ENCODE peak calls at places on chromosomes 5 and 9, in five cellular contexts. L is aorta, C is stomach, Z is A673, Y is left lung. K is an unnamed sample.

GRCh38 chr5:179533907-179534306 is 16.4 kb upstream of the RUFY1 start:
- DNase-seq in L (no peak), Z (no peak), Y (no peak), C (no peak), K (no peak)

GRCh38 chr5:155402927-155403645 is 389.5 kb downstream of the KIF4B start:
- DNase-seq in L (no peak), Z (no peak), C (no peak), Y (no peak), K (no peak)

GRCh38 chr5:145130996-145131395 is 704.1 kb downstream of the PRELID2 start:
- DNase-seq in Z (peak; percentile 1), C (no peak), L (no peak), Y (no peak), K (no peak)

GRCh38 chr5:133825631-133826289 is 142.7 kb downstream of the C5orf15 start:
- DNase-seq in Y (no peak), L (no peak), C (no peak), Z (no peak), K (no peak)

GRCh38 chr9:75967556-75967955 is 77.1 kb downstream of the PCSK5 start:
- DNase-seq in L (no peak), C (no peak), Z (no peak), Y (no peak), K (no peak)

GRCh38 chr5:23314827-23315226 is 192.6 kb upstream of the PRDM9 start:
- DNase-seq in Z (no peak), C (no peak), Y (no peak), L (no peak), K (no peak)

GRCh38 chr5:89313044-89313443 is 430.1 kb upstream of the MEF2C start:
- DNase-seq in L (no peak), Z (no peak), Y (no peak), C (no peak), K (no peak)

GRCh38 chr5:142080248-142080647 is 28.3 kb upstream of the NDFIP1 start:
- DNase-seq in L (no peak), C (no peak), Y (no peak), Z (no peak), K (no peak)

GRCh38 chr9:137294091-137294683 is 7.9 kb downstream of the NRARP start:
- DNase-seq in Y (no peak), L (no peak), C (peak; percentile 90), Z (peak; percentile 78), K (no peak)

GRCh38 chr5:76153996-76154395 is 70.8 kb downstream of the SV2C start:
- DNase-seq in L (no peak), Z (no peak), C (no peak), Y (no peak), K (no peak)

GRCh38 chr9:87701931-87702421 is 23.9 kb upstream of the CTSL start:
- DNase-seq in L (no peak), Y (no peak), Z (no peak), C (no peak), K (no peak)

GRCh38 chr5:6399978-6400910 is 21.9 kb upstream of the MED10 start:
- DNase-seq in C (no peak), L (no peak), Y (no peak), Z (no peak), K (no peak)

GRCh38 chr5:176812269-176813259 is 2.2 kb downstream of the UNC5A start:
- DNase-seq in Z (no peak), L (no peak), Y (no peak), C (no peak), K (no peak)

GRCh38 chr9:133844876-133845658 is 106.9 kb upstream of the SARDH start:
- DNase-seq in L (peak; percentile 92), C (peak; percentile 31), Y (peak; percentile 88), Z (no peak), K (peak; percentile 83)

GRCh38 chr5:179869641-179870402 is 11.2 kb upstream of the MRNIP start:
- DNase-seq in C (no peak), L (no peak), Y (peak; percentile 51), Z (no peak), K (no peak)

GRCh38 chr5:53671447-53671846 is 111.0 kb downstream of the NDUFS4 start:
- DNase-seq in Z (no peak), L (no peak), C (no peak), Y (no peak), K (no peak)

GRCh38 chr5:16411741-16412455 is 53.7 kb downstream of the ZNF622 start:
- DNase-seq in L (no peak), Y (no peak), Z (no peak), C (no peak), K (no peak)

GRCh38 chr5:6243706-6244105 is 134.6 kb downstream of the MED10 start:
- DNase-seq in L (no peak), Z (no peak), C (no peak), Y (no peak), K (no peak)

GRCh38 chr9:70044450-70045307 is 1.0 kb downstream of the MAMDC2 start:
- DNase-seq in L (no peak), Y (peak; percentile 79), C (peak; percentile 31), Z (no peak), K (no peak)

DNA sequence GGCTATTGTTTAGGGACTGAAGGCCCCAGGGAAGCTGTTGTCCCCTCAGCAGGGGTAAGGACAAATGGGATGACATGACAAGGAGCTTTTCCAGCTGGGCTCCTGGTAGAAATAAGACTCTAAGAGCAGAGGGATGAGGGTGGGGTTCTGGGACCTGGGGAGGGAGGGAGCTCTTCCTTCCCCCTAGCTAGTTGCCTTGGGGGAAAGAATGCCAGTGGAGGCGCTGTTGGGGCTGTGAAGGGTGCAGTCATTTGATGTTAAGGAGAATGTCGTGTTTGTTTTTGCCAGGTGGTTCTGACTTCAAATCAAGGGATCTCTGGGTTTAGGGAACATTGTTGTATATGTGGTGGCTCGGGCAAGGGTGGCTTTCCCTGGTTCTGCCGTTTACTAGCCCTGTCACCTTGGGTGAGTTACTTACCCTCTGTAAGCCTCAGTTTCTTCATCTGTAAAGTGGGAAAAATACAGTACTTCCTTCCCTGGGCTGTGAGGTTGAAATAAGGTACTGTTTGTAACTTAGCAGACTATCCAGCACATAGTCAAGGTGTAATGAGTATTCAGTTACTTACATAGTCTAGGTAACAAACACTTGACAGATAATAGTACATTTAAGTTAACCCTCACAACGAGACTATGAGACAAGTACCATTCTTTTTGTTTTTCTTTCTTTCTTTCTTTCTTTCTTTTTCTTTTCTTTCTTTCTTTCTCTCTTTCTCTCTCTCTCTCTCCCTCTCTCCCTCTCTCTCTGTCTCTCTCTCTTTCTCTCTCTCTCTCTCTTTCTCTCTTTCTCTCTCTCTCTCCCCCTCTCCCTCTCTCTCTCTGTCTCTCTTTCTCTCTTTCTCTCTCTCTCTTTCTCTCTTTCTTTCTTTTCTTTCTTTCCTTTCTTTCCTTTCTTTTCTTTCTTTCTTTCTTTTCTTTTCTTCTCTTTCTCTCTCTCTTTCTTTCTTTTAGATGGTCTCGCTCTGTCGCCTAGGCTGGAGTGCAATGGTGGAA is 48.0 kb downstream of the WWC1 start:
- DNase-seq in Y (no peak), Z (peak; percentile 9), L (no peak), C (no peak), K (no peak)
- H3K4me1 ChIP-seq in Y (no peaks in the 10 kb centered on the region), Z (no peaks in the 10 kb centered on the region), L (no peaks in the 10 kb centered on the region), C (peaks cover 3% of the 10 kb centered on the region), K (peaks cover 3% of the 10 kb centered on the region)

DNA sequence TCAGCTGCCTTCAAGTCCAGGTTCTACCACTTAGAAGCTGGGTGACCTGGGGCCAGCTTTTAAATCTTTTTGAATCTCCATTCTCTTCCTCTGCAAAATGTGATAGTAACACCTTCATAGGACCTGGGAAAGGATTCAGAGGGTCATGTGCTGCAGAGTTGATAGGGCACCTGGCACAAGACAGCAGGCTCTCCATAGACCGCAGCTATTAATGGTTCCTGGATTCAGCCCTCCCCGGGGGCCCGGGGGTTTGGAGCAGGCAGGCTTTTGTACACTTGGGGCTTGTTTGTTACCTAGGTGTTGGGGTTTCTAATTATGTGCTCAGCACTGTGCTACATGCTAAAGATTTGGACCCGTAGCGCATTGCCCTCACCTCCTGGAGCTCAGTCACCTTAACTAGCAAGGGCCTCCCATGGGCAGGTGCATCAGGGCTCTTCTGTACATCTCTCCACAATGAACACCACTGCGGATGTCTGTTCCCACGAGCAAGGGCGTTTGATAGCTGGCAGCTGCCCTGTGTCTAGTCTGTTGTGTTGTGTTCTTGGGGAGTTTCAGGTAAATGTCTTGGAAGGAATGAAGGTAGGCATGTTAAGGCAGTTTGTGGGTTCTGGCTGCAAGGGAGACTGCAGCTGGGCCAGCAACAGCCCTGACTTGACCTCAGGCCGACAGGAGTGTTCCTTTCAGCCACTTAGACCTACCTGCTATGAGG is 12.1 kb downstream of the PRRC2B start:
- DNase-seq in Z (no peak), L (peak; percentile 29), Y (no peak), C (no peak), K (no peak)
- H3K4me1 ChIP-seq in Z (peaks cover 62% of the 10 kb centered on the region), L (peaks cover 14% of the 10 kb centered on the region), Y (peaks cover 95% of the 10 kb centered on the region), C (peaks cover 89% of the 10 kb centered on the region), K (peaks cover 98% of the 10 kb centered on the region)

GRCh38 chr9:73079326-73079725 is 72.3 kb upstream of the ANXA1 start:
- DNase-seq in C (no peak), L (no peak), Z (no peak), Y (no peak), K (no peak)

GRCh38 chr9:73080110-73080683 is 71.5 kb upstream of the ANXA1 start:
- DNase-seq in C (no peak), L (no peak), Y (no peak), Z (no peak), K (no peak)

GRCh38 chr9:73077625-73078030 is 74.0 kb upstream of the ANXA1 start:
- DNase-seq in C (no peak), L (no peak), Y (no peak), Z (no peak), K (no peak)

GRCh38 chr9:73083519-73083918 is 68.1 kb upstream of the ANXA1 start:
- DNase-seq in Y (no peak), C (no peak), Z (no peak), L (no peak), K (no peak)

DNA sequence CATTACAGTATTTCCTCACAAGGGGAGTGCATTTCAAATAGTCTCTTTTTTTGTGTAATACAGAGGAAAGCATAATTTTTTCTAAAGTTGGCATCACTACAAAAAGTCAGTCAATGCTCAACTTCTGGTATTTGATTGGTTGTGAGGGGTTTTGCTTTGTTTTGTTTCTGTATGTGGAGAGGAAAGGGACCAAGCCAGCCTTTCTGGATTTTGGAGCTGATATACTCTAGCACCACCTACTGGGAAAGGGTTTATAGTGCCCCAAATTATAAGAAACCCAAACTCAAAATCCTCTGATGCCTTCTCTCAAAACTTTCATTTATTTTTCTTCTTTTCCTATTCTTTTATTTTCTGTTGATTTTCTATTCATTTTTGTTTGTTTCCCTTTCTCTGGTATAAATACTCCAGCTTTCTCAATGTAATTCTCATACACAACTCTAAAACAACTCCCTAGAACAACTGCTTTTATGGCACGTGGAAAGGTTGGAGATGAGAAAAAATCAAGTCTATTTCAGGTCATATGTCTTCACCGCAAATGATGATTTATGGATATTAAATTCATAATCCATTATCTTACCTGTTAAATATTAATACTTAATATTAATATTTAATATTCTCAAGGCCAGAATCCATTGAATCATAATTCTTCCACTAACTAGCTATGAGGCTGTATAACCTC is 69.5 kb upstream of the ANXA1 start:
- DNase-seq in Z (peak; percentile 80), Y (no peak), L (no peak), C (no peak), K (no peak)
- H3K4me1 ChIP-seq in Z (peaks cover 4% of the 10 kb centered on the region), Y (no peaks in the 10 kb centered on the region), L (no peaks in the 10 kb centered on the region), C (no peaks in the 10 kb centered on the region), K (no peaks in the 10 kb centered on the region)

DNA sequence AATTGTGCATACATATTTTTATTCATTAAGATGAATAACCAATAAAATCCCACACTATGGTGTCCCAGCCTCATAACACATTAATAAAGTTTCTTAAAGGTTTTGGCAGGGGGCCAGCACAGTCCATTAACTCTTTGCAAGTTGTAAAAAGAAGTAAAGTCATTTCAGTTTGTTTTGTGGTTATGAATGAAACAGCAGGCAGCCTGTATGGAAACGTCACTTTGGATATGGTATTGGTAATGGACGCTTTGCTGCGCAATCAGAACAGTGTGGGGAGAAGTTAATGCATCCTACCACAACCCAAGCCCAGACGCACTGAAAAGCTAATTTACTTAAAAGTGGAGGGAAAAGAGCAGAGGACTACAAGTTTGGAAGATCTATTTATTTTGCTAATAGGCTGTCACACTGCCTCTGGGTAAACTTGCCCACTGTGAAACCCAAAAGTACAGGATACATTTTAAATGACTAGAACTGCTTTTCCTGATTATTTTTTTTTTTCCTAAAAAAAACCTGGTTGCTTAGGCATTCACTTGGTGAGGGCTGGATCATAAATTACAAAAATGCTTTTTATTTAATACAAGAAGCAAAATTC is 104.4 kb downstream of the NFIB start:
- DNase-seq in L (no peak), C (no peak), Z (peak; percentile 72), Y (no peak), K (no peak)
- H3K4me1 ChIP-seq in L (no peaks in the 10 kb centered on the region), C (peaks cover 11% of the 10 kb centered on the region), Z (peaks cover 49% of the 10 kb centered on the region), Y (peaks cover 17% of the 10 kb centered on the region), K (peaks cover 23% of the 10 kb centered on the region)